ENCODE peak calls at places on chromosomes 4 and X, in five cellular contexts. One of them, this sample, is unnamed.

GRCh38 chrX:131366387-131366786 is 77.3 kb upstream of the IGSF1 start:
- DNase-seq in fibroblast of lung: no peak
- DNase-seq in NCI-H187: no peak
- DNase-seq in M059J: peak; percentile 6
- DNase-seq in NB4: peak; percentile 7
- DNase-seq in this sample: no peak

GRCh38 chr4:139825523-139826014 is 159.9 kb downstream of the MGST2 start:
- DNase-seq in NCI-H187: no peak
- DNase-seq in fibroblast of lung: no peak
- DNase-seq in NB4: no peak
- DNase-seq in M059J: no peak
- DNase-seq in this sample: peak; percentile 22

GRCh38 chrX:107710617-107711391 is 64.8 kb downstream of the TSC22D3 start:
- DNase-seq in NCI-H187: no peak
- DNase-seq in M059J: peak; percentile 98
- DNase-seq in fibroblast of lung: peak; percentile 93
- DNase-seq in NB4: peak; percentile 94
- DNase-seq in this sample: no peak

GRCh38 chr4:123452585-123452984 is 56.0 kb downstream of the SPRY1 start:
- DNase-seq in M059J: peak; percentile 90
- DNase-seq in NCI-H187: no peak
- DNase-seq in NB4: peak; percentile 52
- DNase-seq in fibroblast of lung: peak; percentile 87
- DNase-seq in this sample: no peak

GRCh38 chr4:87363552-87363951 is 27.4 kb downstream of the HSD17B11 start:
- DNase-seq in M059J: no peak
- DNase-seq in NB4: no peak
- DNase-seq in fibroblast of lung: no peak
- DNase-seq in NCI-H187: no peak
- DNase-seq in this sample: no peak

GRCh38 chr4:83212041-83212851 is 72.4 kb downstream of the COQ2 start:
- DNase-seq in NB4: no peak
- DNase-seq in M059J: no peak
- DNase-seq in fibroblast of lung: no peak
- DNase-seq in NCI-H187: no peak
- DNase-seq in this sample: peak; percentile 12

GRCh38 chrX:65679071-65679540 is 11.7 kb downstream of the MSN start:
- DNase-seq in M059J: peak; percentile 90
- DNase-seq in NB4: peak; percentile 68
- DNase-seq in fibroblast of lung: peak; percentile 81
- DNase-seq in NCI-H187: no peak
- DNase-seq in this sample: no peak

GRCh38 chr4:173666-174314 is 49.5 kb downstream of the ZNF718 start:
- DNase-seq in NCI-H187: no peak
- DNase-seq in M059J: no peak
- DNase-seq in NB4: no peak
- DNase-seq in fibroblast of lung: no peak
- DNase-seq in this sample: no peak

GRCh38 chr4:153467154-153467896 is 1.2 kb downstream of the TMEM131L start:
- DNase-seq in NB4: peak; percentile 55
- DNase-seq in M059J: peak; percentile 25
- DNase-seq in NCI-H187: peak; percentile 56
- DNase-seq in fibroblast of lung: no peak
- DNase-seq in this sample: no peak

GRCh38 chrX:24241822-24242648 is 71.8 kb downstream of the SUPT20HL2 start:
- DNase-seq in M059J: peak; percentile 55
- DNase-seq in NB4: peak; percentile 64
- DNase-seq in fibroblast of lung: peak; percentile 27
- DNase-seq in NCI-H187: no peak
- DNase-seq in this sample: peak; percentile 47

GRCh38 chrX:327660-328126 is 9.1 kb upstream of the GTPBP6 start:
- DNase-seq in NB4: no peak
- DNase-seq in M059J: no peak
- DNase-seq in NCI-H187: no peak
- DNase-seq in fibroblast of lung: no peak
- DNase-seq in this sample: no peak

GRCh38 chr4:74793757-74794340 is 474 bp downstream of the BTC start:
- DNase-seq in M059J: peak; percentile 29
- DNase-seq in fibroblast of lung: peak; percentile 22
- DNase-seq in NB4: no peak
- DNase-seq in NCI-H187: peak; percentile 64
- DNase-seq in this sample: no peak

GRCh38 chrX:13569479-13570244 is at the start of gene EGFL6:
- DNase-seq in NB4: no peak
- DNase-seq in fibroblast of lung: no peak
- DNase-seq in NCI-H187: no peak
- DNase-seq in M059J: no peak
- DNase-seq in this sample: no peak

GRCh38 chrX:77398341-77398740 is 48.8 kb upstream of the FGF16 start:
- DNase-seq in NB4: no peak
- DNase-seq in NCI-H187: no peak
- DNase-seq in M059J: no peak
- DNase-seq in fibroblast of lung: no peak
- DNase-seq in this sample: no peak

GRCh38 chr4:42347076-42347475 is 50.2 kb upstream of the SHISA3 start:
- DNase-seq in fibroblast of lung: no peak
- DNase-seq in NB4: no peak
- DNase-seq in NCI-H187: no peak
- DNase-seq in M059J: no peak
- DNase-seq in this sample: no peak

GRCh38 chrX:131812847-131813825 is 210.0 kb upstream of the STK26 start:
- DNase-seq in M059J: peak; percentile 37
- DNase-seq in NB4: no peak
- DNase-seq in NCI-H187: peak; percentile 37
- DNase-seq in fibroblast of lung: peak; percentile 62
- DNase-seq in this sample: no peak

GRCh38 chrX:6053126-6053625 is 175.5 kb downstream of the NLGN4X start:
- DNase-seq in NB4: no peak
- DNase-seq in M059J: no peak
- DNase-seq in NCI-H187: peak; percentile 38
- DNase-seq in fibroblast of lung: no peak
- DNase-seq in this sample: no peak

GRCh38 chrX:92224406-92224805 is 445.2 kb downstream of the PCDH11X start:
- DNase-seq in fibroblast of lung: no peak
- DNase-seq in NCI-H187: no peak
- DNase-seq in M059J: no peak
- DNase-seq in NB4: no peak
- DNase-seq in this sample: no peak

GRCh38 chr4:10762541-10762940 is 78.0 kb upstream of the CLNK start:
- DNase-seq in NB4: no peak
- DNase-seq in NCI-H187: peak; percentile 46
- DNase-seq in fibroblast of lung: peak; percentile 99
- DNase-seq in M059J: peak; percentile 87
- DNase-seq in this sample: peak; percentile 34

GRCh38 chr4:42655921-42656735 is 777 bp downstream of the ATP8A1 start:
- DNase-seq in fibroblast of lung: no peak
- DNase-seq in NB4: peak; percentile 72
- DNase-seq in M059J: peak; percentile 3
- DNase-seq in NCI-H187: peak; percentile 49
- DNase-seq in this sample: peak; percentile 4

GRCh38 chrX:5425119-5425518 is 803.5 kb downstream of the NLGN4X start:
- DNase-seq in NCI-H187: no peak
- DNase-seq in NB4: no peak
- DNase-seq in fibroblast of lung: no peak
- DNase-seq in M059J: no peak
- DNase-seq in this sample: no peak

GRCh38 chrX:110210417-110211139 is 107.3 kb downstream of the AMMECR1 start:
- DNase-seq in M059J: peak; percentile 81
- DNase-seq in NCI-H187: no peak
- DNase-seq in NB4: no peak
- DNase-seq in fibroblast of lung: peak; percentile 85
- DNase-seq in this sample: peak; percentile 3

GRCh38 chr4:61478340-61478739 is 278.2 kb downstream of the ADGRL3 start:
- DNase-seq in NCI-H187: no peak
- DNase-seq in NB4: no peak
- DNase-seq in fibroblast of lung: no peak
- DNase-seq in M059J: no peak
- DNase-seq in this sample: no peak

GRCh38 chr4:138300616-138301015 is 58.5 kb upstream of the SLC7A11 start:
- DNase-seq in fibroblast of lung: no peak
- DNase-seq in NCI-H187: no peak
- DNase-seq in M059J: peak; percentile 42
- DNase-seq in NB4: no peak
- DNase-seq in this sample: no peak

GRCh38 chrX:44585866-44586265 is 43.2 kb upstream of the FUNDC1 start:
- DNase-seq in M059J: no peak
- DNase-seq in NCI-H187: no peak
- DNase-seq in fibroblast of lung: no peak
- DNase-seq in NB4: peak; percentile 37
- DNase-seq in this sample: no peak

GRCh38 chr4:76830612-76831474 is 67.1 kb downstream of the SOWAHB start:
- DNase-seq in fibroblast of lung: peak; percentile 83
- DNase-seq in NB4: no peak
- DNase-seq in M059J: peak; percentile 90
- DNase-seq in NCI-H187: no peak
- DNase-seq in this sample: no peak

GRCh38 chr4:77145806-77146425 is 11.1 kb upstream of the CCNG2 start:
- DNase-seq in NB4: peak; percentile 10
- DNase-seq in M059J: no peak
- DNase-seq in fibroblast of lung: no peak
- DNase-seq in NCI-H187: no peak
- DNase-seq in this sample: no peak

GRCh38 chrX:274904-275475 is 6.2 kb upstream of the PLCXD1 start:
- DNase-seq in M059J: no peak
- DNase-seq in NB4: peak; percentile 86
- DNase-seq in NCI-H187: no peak
- DNase-seq in fibroblast of lung: no peak
- DNase-seq in this sample: no peak

GRCh38 chr4:184959786-184960185 is 58.5 kb upstream of the HELT start:
- DNase-seq in NCI-H187: no peak
- DNase-seq in fibroblast of lung: no peak
- DNase-seq in M059J: no peak
- DNase-seq in NB4: no peak
- DNase-seq in this sample: no peak

GRCh38 chr4:146095091-146095690 is 80.3 kb upstream of the LSM6 start:
- DNase-seq in fibroblast of lung: peak; percentile 42
- DNase-seq in NCI-H187: no peak
- DNase-seq in M059J: peak; percentile 47
- DNase-seq in NB4: peak; percentile 50
- DNase-seq in this sample: no peak

GRCh38 chrX:2707334-2707760 is 16.3 kb downstream of the CD99 start:
- DNase-seq in fibroblast of lung: peak; percentile 81
- DNase-seq in NCI-H187: no peak
- DNase-seq in NB4: peak; percentile 91
- DNase-seq in M059J: peak; percentile 98
- DNase-seq in this sample: no peak

GRCh38 chrX:129961180-129962083 is 21.0 kb upstream of the BCORL1 start:
- DNase-seq in NCI-H187: no peak
- DNase-seq in fibroblast of lung: peak; percentile 20
- DNase-seq in NB4: peak; percentile 95
- DNase-seq in M059J: peak; percentile 87
- DNase-seq in this sample: peak; percentile 45

GRCh38 chr4:88584471-88584900 is 7.8 kb upstream of the HERC3 start:
- DNase-seq in fibroblast of lung: no peak
- DNase-seq in M059J: no peak
- DNase-seq in NCI-H187: no peak
- DNase-seq in NB4: no peak
- DNase-seq in this sample: no peak

GRCh38 chrX:2784026-2784425 is 32.2 kb downstream of the XG start:
- DNase-seq in NCI-H187: no peak
- DNase-seq in M059J: no peak
- DNase-seq in NB4: no peak
- DNase-seq in fibroblast of lung: no peak
- DNase-seq in this sample: no peak

GRCh38 chr4:47838445-47838844 is 578 bp upstream of the CORIN start:
- DNase-seq in M059J: no peak
- DNase-seq in fibroblast of lung: no peak
- DNase-seq in NCI-H187: no peak
- DNase-seq in NB4: peak; percentile 19
- DNase-seq in this sample: no peak

GRCh38 chr4:11470709-11471441 is 42.2 kb upstream of the HS3ST1 start:
- DNase-seq in NCI-H187: no peak
- DNase-seq in NB4: no peak
- DNase-seq in M059J: peak; percentile 22
- DNase-seq in fibroblast of lung: no peak
- DNase-seq in this sample: no peak